ENCODE peak calls at places on chromosome 11, in ten cellular contexts. Q is epithelial cell of esophagus, U is glutamatergic neuron, W is choroid plexus epithelial cell, A is AG10803, Z is astrocyte of the cerebellum, N is tibial artery, R is WTC11, C is foreskin keratinocyte, Y is ovary. B is an unnamed sample.

GRCh38 chr11:28767574-28767973 is 659.4 kb downstream of the METTL15 start:
- DNase-seq in N (no peak), C (no peak), R (no peak), Q (peak; percentile 63), U (no peak), Y (no peak), A (peak; percentile 31), Z (no peak), W (no peak), B (no peak)

GRCh38 chr11:96188625-96189006 is 154.4 kb downstream of the MAML2 start:
- DNase-seq in N (no peak), R (no peak), Q (peak; percentile 34), Y (no peak), Z (no peak), A (peak; percentile 66), U (no peak), W (peak; percentile 48), C (no peak), B (no peak)

GRCh38 chr11:34149786-34150185 is 44.4 kb downstream of the NAT10 start:
- DNase-seq in A (peak; percentile 18), R (peak; percentile 44), Y (no peak), U (no peak), C (no peak), W (peak; percentile 29), N (no peak), Z (no peak), Q (peak; percentile 7), B (no peak)

GRCh38 chr11:70901951-70902521 is 350.3 kb downstream of the SHANK2 start:
- DNase-seq in N (no peak), R (no peak), A (no peak), W (no peak), U (no peak), Z (no peak), C (no peak), Y (no peak), Q (no peak), B (no peak)

GRCh38 chr11:94511932-94512781 is at the start of gene C11orf97:
- DNase-seq in Q (peak; percentile 42), W (peak; percentile 48), C (no peak), Y (peak; percentile 51), R (peak; percentile 86), Z (no peak), N (peak; percentile 74), U (peak; percentile 76), A (peak; percentile 25), B (peak; percentile 53)

GRCh38 chr11:69218946-69219720 is 63.4 kb downstream of the SMIM38 start:
- DNase-seq in Z (no peak), R (no peak), N (no peak), U (no peak), C (no peak), A (no peak), W (no peak), Q (no peak), Y (no peak), B (no peak)

GRCh38 chr11:70551323-70552166 is 153.2 kb downstream of the CTTN start:
- DNase-seq in W (no peak), U (no peak), A (peak; percentile 24), N (no peak), C (no peak), R (no peak), Z (no peak), Q (no peak), Y (no peak), B (no peak)

GRCh38 chr11:26849009-26849408 is 127.1 kb upstream of the SLC5A12 start:
- DNase-seq in Z (no peak), A (peak; percentile 61), N (peak; percentile 79), Y (peak; percentile 29), R (no peak), C (no peak), W (no peak), Q (peak; percentile 15), U (peak; percentile 22), B (peak; percentile 36)

GRCh38 chr11:969651-970205 is 44.1 kb downstream of the AP2A2 start:
- DNase-seq in Z (no peak), A (no peak), U (no peak), W (no peak), Y (no peak), N (no peak), R (no peak), Q (no peak), C (no peak), B (no peak)

GRCh38 chr11:119318240-119319135 is 1.6 kb upstream of the MCAM start:
- DNase-seq in Z (no peak), A (peak; percentile 60), Y (no peak), C (peak; percentile 58), Q (peak; percentile 86), N (peak; percentile 85), W (peak; percentile 71), R (no peak), U (no peak), B (peak; percentile 63)

GRCh38 chr11:28098257-28098656 is 9.7 kb downstream of the KIF18A start:
- DNase-seq in Y (no peak), U (no peak), Z (no peak), R (no peak), C (no peak), Q (no peak), N (no peak), A (no peak), W (no peak), B (no peak)

GRCh38 chr11:58125469-58125868 is at the start of gene OR9I1:
- DNase-seq in Q (peak; percentile 4), W (no peak), R (no peak), Y (no peak), U (no peak), C (no peak), A (no peak), N (no peak), Z (no peak), B (no peak)

GRCh38 chr11:41954034-41954433 is 494.6 kb upstream of the LRRC4C start:
- DNase-seq in Y (no peak), W (peak; percentile 2), Z (peak; percentile 20), N (no peak), R (no peak), C (peak; percentile 63), A (peak; percentile 53), Q (no peak), U (no peak), B (no peak)

DNA sequence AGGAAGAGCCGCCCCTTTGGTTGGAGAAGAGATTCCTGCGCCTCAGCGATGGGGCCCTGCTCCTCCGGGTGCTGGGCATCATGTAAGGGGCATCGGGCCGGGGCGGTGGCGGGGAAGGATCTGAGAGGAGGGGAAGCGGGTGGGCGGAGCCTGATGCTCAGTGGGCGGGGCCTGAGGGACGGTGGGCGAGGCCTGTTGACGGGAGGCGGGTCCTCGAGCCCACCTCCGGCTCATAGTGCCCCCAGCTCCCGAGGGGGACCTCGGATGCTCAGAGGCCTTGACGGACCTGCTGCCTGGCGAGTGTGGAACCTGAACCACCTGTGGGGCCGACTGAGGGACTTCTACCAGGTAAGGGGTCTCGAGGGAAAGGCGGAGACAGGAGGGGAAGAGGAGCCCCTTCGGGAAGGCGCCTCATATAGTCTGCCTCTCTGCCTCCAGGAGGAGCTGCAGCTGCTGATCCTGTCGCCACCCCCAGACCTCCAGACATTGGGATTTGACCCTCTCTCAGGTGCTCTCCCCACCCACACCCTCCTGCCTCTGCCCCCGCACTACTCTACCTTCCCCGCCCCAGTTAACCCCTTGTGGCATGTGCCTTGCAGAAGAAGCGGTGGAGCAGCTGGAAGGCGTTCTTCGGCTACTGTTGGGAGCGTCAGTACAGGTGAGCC is 799 bp downstream of the CCDC88B start:
- DNase-seq in Y (peak; percentile 58), W (no peak), C (no peak), N (peak; percentile 70), U (peak; percentile 81), Z (no peak), Q (no peak), R (peak; percentile 94), A (no peak), B (no peak)
- TF ChIP-seq CTCF in Y (no peak), W (peak; percentile 32), C (no peak), N (no peak), U (no peak), Z (peak; percentile 11), Q (no peak), R (no peak), A (peak; percentile 4), B (no peak)

GRCh38 chr11:112863304-112863703 is 97.9 kb upstream of the NCAM1 start:
- DNase-seq in R (no peak), Q (no peak), W (no peak), N (no peak), U (no peak), Z (no peak), C (no peak), A (no peak), Y (no peak), B (no peak)
- TF ChIP-seq CTCF in R (no peak), Q (no peak), W (no peak), N (no peak), U (no peak), Z (no peak), C (no peak), A (no peak), Y (no peak), B (no peak)

GRCh38 chr11:45993438-45994064 is 71.1 kb downstream of the LARGE2 start:
- DNase-seq in U (no peak), A (peak; percentile 22), Q (no peak), Z (no peak), N (peak; percentile 66), C (no peak), W (peak; percentile 24), R (no peak), Y (peak; percentile 66), B (peak; percentile 77)

GRCh38 chr11:45995342-45995734 is 72.9 kb downstream of the LARGE2 start:
- DNase-seq in Z (no peak), C (no peak), U (no peak), R (no peak), A (no peak), N (no peak), Y (no peak), Q (no peak), W (no peak), B (no peak)

GRCh38 chr11:46001427-46002049 is 79.1 kb downstream of the LARGE2 start:
- DNase-seq in W (peak; percentile 75), C (no peak), Y (no peak), N (no peak), Q (no peak), U (no peak), Z (peak; percentile 36), R (no peak), A (peak; percentile 80), B (no peak)

GRCh38 chr11:45994421-45995341 is 72.2 kb downstream of the LARGE2 start:
- DNase-seq in C (no peak), Q (peak; percentile 16), N (no peak), Y (no peak), U (peak; percentile 57), Z (no peak), W (peak; percentile 52), R (peak; percentile 53), A (peak; percentile 53), B (no peak)

GRCh38 chr11:45997599-45997998 is 75.1 kb downstream of the LARGE2 start:
- DNase-seq in Z (no peak), Q (peak; percentile 68), Y (no peak), A (no peak), W (no peak), R (no peak), N (no peak), U (no peak), C (no peak), B (no peak)
- TF ChIP-seq CTCF in Z (no peak), Q (no peak), Y (no peak), A (no peak), W (no peak), R (no peak), N (no peak), U (no peak), C (no peak), B (no peak)

DNA sequence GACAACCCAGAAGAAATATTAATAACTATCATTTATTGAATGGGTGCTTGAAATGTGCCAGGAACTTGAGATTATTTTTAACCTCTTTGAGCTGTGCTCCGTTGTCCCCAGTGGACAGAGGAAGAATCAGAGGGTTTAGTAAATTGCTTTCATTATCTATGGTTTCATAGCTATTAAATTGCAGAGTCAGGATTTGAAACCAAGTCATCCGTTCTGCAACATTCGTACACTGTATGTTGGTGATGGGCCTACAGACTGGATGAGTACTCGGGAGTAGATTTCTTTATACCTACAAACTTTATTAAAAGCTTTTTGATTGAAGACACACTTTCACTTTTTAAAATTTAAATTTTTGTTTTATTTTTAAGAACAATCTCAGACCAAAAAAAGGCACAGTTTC is 4.9 kb downstream of the HSD17B12 start:
- DNase-seq in Z (no peak), N (no peak), R (no peak), U (no peak), Q (no peak), C (no peak), Y (no peak), W (peak; percentile 40), A (no peak), B (no peak)
- TF ChIP-seq CTCF in Z (peak; percentile 19), N (no peak), R (no peak), U (no peak), Q (no peak), C (peak; percentile 22), Y (no peak), W (peak; percentile 38), A (no peak), B (no peak)